ENCODE peak calls at places on chromosomes 6 and 20, in eight cellular contexts. V is vagina, Z is transverse colon, W is GM12878, E is GM23338, O is esophagus muscularis mucosa, N is GM12892, M is sigmoid colon. S is an unnamed sample.

GRCh38 chr6:116779569-116780164 is 14.1 kb upstream of the FAM162B start:
- DNase-seq in N (no peak), O (no peak), W (no peak), E (peak), Z (no peak), M (no peak), V (no peak), S (no peak)

GRCh38 chr6:108875161-108875555 is 26.9 kb downstream of the ARMC2 start:
- DNase-seq in E (no peak), M (no peak), Z (no peak), O (no peak), V (no peak), W (no peak), N (no peak), S (no peak)

GRCh38 chr6:40882321-40882720 is 156.7 kb downstream of the UNC5CL start:
- DNase-seq in N (no peak), W (no peak), E (no peak), O (no peak), M (no peak), Z (no peak), V (no peak), S (no peak)

GRCh38 chr6:5261545-5262109 is 314 bp downstream of the FARS2 start:
- DNase-seq in O (no peak), E (no peak), Z (no peak), N (no peak), M (no peak), V (no peak), W (no peak), S (no peak)

GRCh38 chr6:140436023-140436811 is 1061.8 kb upstream of the CITED2 start:
- DNase-seq in E (peak), V (no peak), Z (no peak), M (no peak), O (no peak), W (no peak), N (no peak), S (no peak)

GRCh38 chr20:31595654-31596411 is 9.3 kb upstream of the ID1 start:
- DNase-seq in M (peak), Z (peak), E (peak), W (no peak), N (no peak), O (no peak), V (peak), S (no peak)

GRCh38 chr20:63734946-63735858 is 1.3 kb upstream of the LIME1 start:
- DNase-seq in M (peak), V (no peak), E (no peak), Z (no peak), O (no peak), W (no peak), N (no peak), S (no peak)

GRCh38 chr6:93516441-93516840 is 97.1 kb upstream of the EPHA7 start:
- DNase-seq in O (no peak), M (no peak), E (no peak), V (no peak), W (no peak), N (no peak), Z (no peak), S (no peak)

GRCh38 chr6:18323935-18324707 is 59.8 kb upstream of the DEK start:
- DNase-seq in O (no peak), M (no peak), E (peak), V (no peak), W (no peak), Z (no peak), N (no peak), S (no peak)

GRCh38 chr20:37276494-37277252 is 12.8 kb upstream of the MANBAL start:
- DNase-seq in N (peak), W (no peak), M (peak), E (no peak), Z (peak), V (no peak), O (no peak), S (peak)

GRCh38 chr20:62428396-62429160 is 1.2 kb upstream of the RBBP8NL start:
- DNase-seq in W (no peak), M (no peak), Z (no peak), V (no peak), N (no peak), E (no peak), O (no peak), S (no peak)

GRCh38 chr6:114284281-114284680 is 58.5 kb downstream of the HS3ST5 start:
- DNase-seq in W (no peak), N (no peak), V (no peak), M (no peak), O (no peak), E (no peak), Z (no peak), S (no peak)

GRCh38 chr6:86118271-86118670 is 475.6 kb upstream of the SYNCRIP start:
- DNase-seq in N (no peak), Z (no peak), E (no peak), V (no peak), O (no peak), W (no peak), M (no peak), S (no peak)

GRCh38 chr6:86122086-86122485 is 479.4 kb upstream of the SYNCRIP start:
- DNase-seq in V (no peak), W (no peak), Z (no peak), N (no peak), M (no peak), E (no peak), O (no peak), S (no peak)
- TF ChIP-seq POLR2AphosphoS5 in V (no peak), W (no peak), Z (no peak), N (no peak), M (no peak), E (no peak), O (no peak), S (no peak)

DNA sequence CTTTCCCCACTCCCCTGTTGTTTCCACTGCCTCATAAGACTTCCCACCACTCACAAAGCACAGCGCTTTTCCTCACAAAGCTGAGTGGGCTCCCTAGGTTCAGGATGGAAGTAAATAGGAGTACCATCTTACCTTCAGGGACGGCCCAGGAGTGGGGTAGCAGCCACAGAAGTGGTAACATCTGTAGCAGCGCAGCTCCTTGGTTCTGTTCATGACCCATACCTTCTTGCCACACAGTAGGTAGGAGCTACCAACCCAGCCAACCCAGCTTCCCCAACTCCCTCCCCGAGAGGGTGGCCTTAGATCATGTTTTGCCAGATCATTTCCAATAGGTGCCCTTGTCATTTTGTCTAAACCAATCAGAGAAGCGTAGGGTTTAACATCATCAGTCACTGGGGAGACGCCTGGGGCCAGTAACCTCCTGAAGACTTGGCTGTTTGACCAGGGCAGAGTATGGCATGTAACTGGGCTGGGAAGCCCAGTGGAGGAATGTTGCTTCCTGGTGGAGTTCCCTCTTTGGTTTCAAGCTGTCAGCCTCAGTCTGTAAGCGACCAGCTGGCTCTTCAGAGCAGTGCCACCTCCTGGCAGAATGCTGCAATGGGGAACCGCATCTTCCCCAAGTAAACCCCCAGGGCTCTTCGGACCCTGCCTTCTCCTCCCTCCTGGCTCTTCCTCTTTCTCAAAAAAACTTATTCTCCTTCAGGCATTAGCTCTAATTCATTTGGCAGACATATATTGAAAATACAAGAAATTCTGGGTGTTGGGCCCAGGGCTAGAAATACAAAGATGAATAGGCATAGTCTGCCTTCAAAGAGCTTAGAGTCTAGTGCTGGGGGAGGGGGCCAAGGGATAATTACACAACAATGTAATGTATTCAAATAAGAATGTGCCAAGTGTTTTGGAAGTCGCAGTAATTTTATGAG is at the start of gene HLA-DMA:
- DNase-seq in M (peak), O (peak), W (peak), E (peak), Z (peak), N (peak), V (peak), S (peak)
- TF ChIP-seq POLR2AphosphoS5 in M (peak), O (peak), W (peak), E (no peak), Z (peak), N (peak), V (peak), S (peak)

GRCh38 chr20:58261660-58262059 is 33.2 kb upstream of the ANKRD60 start:
- DNase-seq in V (no peak), N (no peak), O (no peak), W (no peak), M (no peak), E (no peak), Z (no peak), S (no peak)
- TF ChIP-seq POLR2AphosphoS5 in V (no peak), N (no peak), O (no peak), W (no peak), M (no peak), E (no peak), Z (no peak), S (no peak)

GRCh38 chr6:142323377-142323776 is 21.6 kb downstream of the ADGRG6 start:
- DNase-seq in V (no peak), N (no peak), W (no peak), E (no peak), M (no peak), O (no peak), Z (no peak), S (no peak)
- TF ChIP-seq POLR2AphosphoS5 in V (peak), N (no peak), W (no peak), E (no peak), M (no peak), O (no peak), Z (peak), S (no peak)